ENCODE peak calls at places on chromosomes 1 and 21, in four cellular contexts. P, W, V and L are unnamed samples.

GRCh38 chr1:229094476-229095311 is 176.2 kb upstream of the RAB4A start:
- DNase-seq in V (no peak), P (no peak), W (no peak), L (no peak)

GRCh38 chr21:29374481-29374880 is 75.8 kb downstream of the BACH1 start:
- DNase-seq in V (no peak), P (no peak), W (no peak), L (no peak)

GRCh38 chr1:7460807-7461206 is 310.3 kb upstream of the VAMP3 start:
- DNase-seq in V (no peak), W (no peak), P (no peak), L (no peak)

GRCh38 chr1:106798991-106799390 is 257.5 kb upstream of the PRMT6 start:
- DNase-seq in V (no peak), W (no peak), P (peak; percentile 33), L (no peak)

GRCh38 chr1:227945891-227946623 is 1.7 kb downstream of the WNT9A start:
- DNase-seq in W (peak; percentile 59), P (peak; percentile 80), V (peak; percentile 80), L (no peak)

GRCh38 chr1:240658312-240658975 is 46.5 kb upstream of the GREM2 start:
- DNase-seq in P (peak; percentile 12), V (no peak), W (peak; percentile 1), L (peak; percentile 47)

GRCh38 chr1:166087734-166088571 is 78.8 kb downstream of the FAM78B start:
- DNase-seq in P (no peak), V (no peak), W (no peak), L (no peak)

GRCh38 chr1:28173980-28174297 is 2.6 kb downstream of the PTAFR start:
- DNase-seq in W (no peak), V (no peak), P (no peak), L (no peak)

GRCh38 chr1:203368624-203369451 is 17.9 kb upstream of the FMOD start:
- DNase-seq in W (no peak), V (peak; percentile 52), P (peak; percentile 97), L (no peak)

GRCh38 chr21:42012344-42012743 is 2.2 kb upstream of the ZBTB21 start:
- DNase-seq in P (no peak), V (no peak), W (no peak), L (no peak)

GRCh38 chr1:175960169-175960568 is 216.8 kb upstream of the TNR start:
- DNase-seq in W (no peak), V (no peak), P (no peak), L (no peak)

GRCh38 chr1:234726359-234726836 is 116.4 kb upstream of the IRF2BP2 start:
- DNase-seq in V (no peak), W (no peak), P (no peak), L (no peak)

GRCh38 chr1:24769656-24770651 is 24.7 kb downstream of the CLIC4 start:
- DNase-seq in W (peak; percentile 89), V (no peak), P (peak; percentile 98), L (peak; percentile 91)

GRCh38 chr1:79207331-79207730 is 200.8 kb upstream of the ADGRL4 start:
- DNase-seq in P (no peak), W (no peak), V (no peak), L (no peak)

GRCh38 chr1:154807048-154807591 is 63.0 kb downstream of the KCNN3 start:
- DNase-seq in V (no peak), W (no peak), P (no peak), L (no peak)

GRCh38 chr1:91731815-91732214 is 154.1 kb downstream of the TGFBR3 start:
- DNase-seq in W (peak; percentile 71), V (no peak), P (no peak), L (no peak)

GRCh38 chr1:156908541-156908940 is 11.9 kb upstream of the LRRC71 start:
- DNase-seq in W (no peak), P (no peak), V (no peak), L (no peak)

GRCh38 chr1:58727363-58727762 is 27.5 kb upstream of the MYSM1 start:
- DNase-seq in P (peak; percentile 34), V (no peak), W (peak; percentile 88), L (peak; percentile 49)

GRCh38 chr1:106883208-106883607 is 173.3 kb upstream of the PRMT6 start:
- DNase-seq in P (no peak), V (no peak), W (no peak), L (no peak)

GRCh38 chr1:205443585-205444299 is 12.1 kb downstream of the BLACAT1 start:
- DNase-seq in P (no peak), V (no peak), W (no peak), L (no peak)

GRCh38 chr1:110390692-110391232 is at the start of gene SLC16A4:
- DNase-seq in W (peak; percentile 49), P (peak; percentile 60), V (no peak), L (peak; percentile 64)

GRCh38 chr1:204507317-204508105 is 8.7 kb upstream of the MDM4 start:
- DNase-seq in P (peak; percentile 48), W (no peak), V (peak; percentile 50), L (no peak)

GRCh38 chr1:7478142-7478796 is 292.8 kb upstream of the VAMP3 start:
- DNase-seq in W (no peak), P (no peak), V (no peak), L (no peak)

GRCh38 chr1:178512566-178513277 is at the start of gene TEX35:
- DNase-seq in W (no peak), P (no peak), V (no peak), L (no peak)

GRCh38 chr1:12078575-12078937 is 15.5 kb downstream of the TNFRSF8 start:
- DNase-seq in V (no peak), P (no peak), W (no peak), L (no peak)
- H3K4me3 ChIP-seq in V (no peak overlapping the region), P (no peak overlapping the region), W (no peak overlapping the region), L (no peak overlapping the region)

GRCh38 chr1:26724118-26724517 is 28.3 kb downstream of the ARID1A start:
- DNase-seq in P (no peak), W (no peak), V (no peak), L (no peak)

GRCh38 chr1:26721669-26722355 is 26.0 kb downstream of the ARID1A start:
- DNase-seq in W (no peak), P (no peak), V (no peak), L (no peak)

GRCh38 chr1:26717066-26717465 is 21.3 kb downstream of the ARID1A start:
- DNase-seq in W (no peak), P (peak; percentile 50), V (no peak), L (no peak)

GRCh38 chr1:26723013-26723991 is 27.5 kb downstream of the ARID1A start:
- DNase-seq in P (peak; percentile 98), V (peak; percentile 86), W (peak; percentile 81), L (peak; percentile 100)

DNA sequence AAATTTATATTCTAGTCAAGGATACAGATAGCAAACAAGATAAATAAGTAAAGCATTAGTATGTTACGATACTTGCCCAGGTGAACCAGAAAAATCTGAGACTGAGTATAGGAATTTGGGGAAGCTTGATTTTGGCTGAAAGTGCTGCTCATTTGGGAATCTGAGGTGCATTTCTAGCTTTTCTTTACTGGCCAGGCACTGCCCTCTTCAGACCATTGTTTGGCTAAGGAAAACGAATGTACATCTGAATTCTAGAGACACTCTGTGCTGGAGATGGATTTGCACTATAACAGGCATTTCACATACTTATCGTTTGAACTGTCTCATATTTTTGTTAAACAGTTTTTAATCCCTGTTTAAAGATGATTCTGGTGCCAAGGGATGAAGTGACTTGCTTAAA is 23.4 kb downstream of the ARID1A start:
- DNase-seq in W (no peak), P (no peak), V (no peak), L (no peak)
- TF ChIP-seq CTCF in W (no peak), P (no peak), V (no peak), L (peak; percentile 26)

GRCh38 chr1:230424440-230425251 is 1.5 kb downstream of the PGBD5 start:
- DNase-seq in P (no peak), W (no peak), V (peak; percentile 24), L (no peak)

GRCh38 chr1:230427477-230427876 is 1.3 kb upstream of the PGBD5 start:
- DNase-seq in V (no peak), W (no peak), P (no peak), L (no peak)

GRCh38 chr1:230427981-230428380 is 1.8 kb upstream of the PGBD5 start:
- DNase-seq in V (no peak), W (no peak), P (no peak), L (no peak)

GRCh38 chr1:230425252-230426061 is 675 bp downstream of the PGBD5 start:
- DNase-seq in W (no peak), P (no peak), V (no peak), L (no peak)

DNA sequence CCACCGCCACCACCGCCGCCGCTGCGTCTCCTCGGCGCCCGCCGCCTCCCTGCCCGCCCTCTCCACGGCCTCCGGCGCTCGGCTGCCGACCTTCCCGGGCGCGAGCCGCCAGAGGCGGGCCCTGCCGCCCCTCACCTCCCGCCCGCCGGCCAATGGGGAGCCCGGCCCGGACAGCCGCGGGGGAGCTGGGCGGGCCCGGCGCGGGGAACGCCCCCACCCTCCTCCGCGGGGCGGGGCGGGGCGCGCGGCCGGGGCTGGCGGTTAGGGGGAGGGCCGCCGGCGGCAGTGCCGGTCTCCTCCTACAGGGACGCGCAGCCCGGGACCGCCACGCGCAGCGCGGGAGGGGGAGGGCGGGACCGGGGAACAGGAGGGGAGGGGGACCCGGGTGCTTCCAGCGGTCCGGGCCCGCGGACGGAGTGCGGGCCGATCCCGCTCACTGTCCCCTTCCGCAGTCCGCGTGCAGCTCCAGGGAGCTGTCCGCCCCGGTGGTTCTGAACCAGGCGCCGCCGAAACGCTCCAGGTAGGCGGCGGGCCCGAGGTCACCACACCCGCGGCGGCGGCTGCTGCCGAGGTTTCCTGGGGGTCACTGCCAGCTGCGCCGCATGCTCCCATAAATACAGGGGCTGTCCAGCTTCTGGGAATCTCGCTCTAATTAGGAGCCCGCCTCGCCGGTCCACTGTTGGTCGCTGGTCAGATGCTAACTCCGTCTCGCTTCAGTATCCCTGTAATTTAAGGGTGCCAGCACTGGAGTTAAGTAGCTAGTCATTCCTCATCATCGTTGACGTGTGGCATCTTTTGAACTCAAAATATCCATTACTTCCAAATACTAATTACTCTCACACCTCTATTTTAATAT is at the start of gene PGBD5:
- DNase-seq in P (peak; percentile 48), W (no peak), V (peak; percentile 82), L (no peak)
- H3K4me3 ChIP-seq in P (peak within 1 kb of the TSS; percentile 25), W (peak within 1 kb of the TSS; percentile 41), V (peak within 1 kb of the TSS; percentile 64), L (peak within 1 kb of the TSS; percentile 36)

GRCh38 chr1:64757213-64757612 is 12.3 kb downstream of the RAVER2 start:
- DNase-seq in W (no peak), P (no peak), V (peak; percentile 25), L (no peak)

GRCh38 chr1:64756770-64757169 is 11.9 kb downstream of the RAVER2 start:
- DNase-seq in V (no peak), W (no peak), P (no peak), L (no peak)

GRCh38 chr1:64754166-64754565 is 9.3 kb downstream of the RAVER2 start:
- DNase-seq in P (no peak), V (no peak), W (no peak), L (no peak)

GRCh38 chr1:64758233-64758632 is 13.4 kb downstream of the RAVER2 start:
- DNase-seq in P (no peak), W (no peak), V (no peak), L (no peak)

GRCh38 chr1:64755356-64755755 is 10.5 kb downstream of the RAVER2 start:
- DNase-seq in V (peak; percentile 50), W (no peak), P (no peak), L (no peak)
- TF ChIP-seq CTCF in V (no peak), W (no peak), P (no peak), L (no peak)

GRCh38 chr1:226712779-226713420 is 26.2 kb downstream of the ITPKB start:
- DNase-seq in V (no peak), P (no peak), W (no peak), L (no peak)
- H3K4me3 ChIP-seq in V (no peak overlapping the region), P (no peak overlapping the region), W (no peak overlapping the region), L (no peak overlapping the region)